ENCODE peak calls at places on chromosomes 4 and X, in seven cellular contexts. D is H1, P is HepG2, K is HCT116, F is GM12878, J is K562, L is SK-N-SH. Y is an unnamed sample.
A peak's percentile ranks its signal among the peaks of the same experiment; 100 is the strongest.

GRCh38 chr4:153676491-153676890 is 7.6 kb upstream of the TLR2 start:
- DNase-seq in D (no peak), P (no peak), K (no peak), F (no peak), J (no peak), L (no peak), Y (no peak)

GRCh38 chr4:54277691-54278090 is 48.6 kb downstream of the PDGFRA start:
- DNase-seq in D (no peak), P (no peak), K (no peak), F (peak; percentile 9), J (no peak), L (no peak), Y (no peak)

GRCh38 chrX:52280812-52281211 is 88.0 kb upstream of the XAGE2 start:
- DNase-seq in D (no peak), P (no peak), K (no peak), F (no peak), J (no peak), L (no peak), Y (no peak)

GRCh38 chr4:102754044-102754443 is 6.7 kb downstream of the MANBA start:
- DNase-seq in D (no peak), P (no peak), K (no peak), F (no peak), J (no peak), L (no peak), Y (no peak)

GRCh38 chrX:145792281-145792680 is 25.3 kb upstream of the SLITRK2 start:
- DNase-seq in D (no peak), P (no peak), K (no peak), F (no peak), J (no peak), L (no peak), Y (no peak)

GRCh38 chrX:9873360-9873759 is 87.1 kb downstream of the SHROOM2 start:
- DNase-seq in D (no peak), P (no peak), K (no peak), F (no peak), J (no peak), L (no peak), Y (no peak)

GRCh38 chrX:139120760-139121159 is 409.2 kb upstream of the FGF13 start:
- DNase-seq in D (no peak), P (no peak), K (no peak), F (no peak), J (no peak), L (no peak), Y (no peak)

GRCh38 chr4:138242076-138242829 is at the start of gene SLC7A11:
- DNase-seq in D (peak; percentile 58), P (peak; percentile 97), K (peak; percentile 96), F (peak; percentile 93), J (peak; percentile 76), L (peak; percentile 27), Y (peak; percentile 95)

GRCh38 chr4:159520074-159520473 is 417.2 kb downstream of the RAPGEF2 start:
- DNase-seq in D (no peak), P (no peak), K (no peak), F (no peak), J (no peak), L (no peak), Y (no peak)

GRCh38 chr4:1558205-1558604 is 125.9 kb downstream of the FAM53A start:
- DNase-seq in D (no peak), P (no peak), K (no peak), F (no peak), J (no peak), L (no peak), Y (peak; percentile 38)

GRCh38 chrX:118552501-118552900 is 56.9 kb downstream of the DOCK11 start:
- DNase-seq in D (no peak), P (no peak), K (peak; percentile 21), F (no peak), J (no peak), L (no peak), Y (no peak)

GRCh38 chrX:101619336-101619735 is 1.5 kb upstream of the ARMCX6 start:
- DNase-seq in D (no peak), P (peak; percentile 12), K (no peak), F (no peak), J (no peak), L (no peak), Y (peak; percentile 28)

GRCh38 chr4:153348006-153348405 is 3.5 kb downstream of the MND1 start:
- DNase-seq in D (no peak), P (no peak), K (no peak), F (no peak), J (peak; percentile 58), L (peak; percentile 8), Y (no peak)

GRCh38 chr4:136742330-136742729 is 790.0 kb downstream of the PCDH18 start:
- DNase-seq in D (no peak), P (no peak), K (no peak), F (no peak), J (no peak), L (no peak), Y (no peak)

GRCh38 chr4:112156112-112156511 is 10.9 kb downstream of the FAM241A start:
- DNase-seq in D (no peak), P (no peak), K (no peak), F (no peak), J (no peak), L (no peak), Y (no peak)

GRCh38 chr4:10144479-10144878 is 27.9 kb upstream of the WDR1 start:
- DNase-seq in D (no peak), P (no peak), K (no peak), F (no peak), J (no peak), L (no peak), Y (no peak)

GRCh38 chr4:42357325-42357724 is 40.0 kb upstream of the SHISA3 start:
- DNase-seq in D (no peak), P (no peak), K (no peak), F (no peak), J (no peak), L (no peak), Y (no peak)

GRCh38 chrX:153925387-153925738 is 701 bp downstream of the ARHGAP4 start:
- DNase-seq in D (no peak), P (no peak), K (no peak), F (peak; percentile 51), J (no peak), L (no peak), Y (no peak)

GRCh38 chrX:153925739-153926593 is at the start of gene ARHGAP4:
- DNase-seq in D (no peak), P (no peak), K (peak; percentile 37), F (no peak), J (peak; percentile 69), L (no peak), Y (no peak)

GRCh38 chrX:153922932-153923857 is 2.9 kb downstream of the ARHGAP4 start:
- DNase-seq in D (no peak), P (no peak), K (no peak), F (no peak), J (no peak), L (peak; percentile 90), Y (peak; percentile 46)

GRCh38 chrX:153922286-153922573 is 3.8 kb downstream of the ARHGAP4 start:
- DNase-seq in D (no peak), P (no peak), K (no peak), F (no peak), J (no peak), L (no peak), Y (no peak)

DNA sequence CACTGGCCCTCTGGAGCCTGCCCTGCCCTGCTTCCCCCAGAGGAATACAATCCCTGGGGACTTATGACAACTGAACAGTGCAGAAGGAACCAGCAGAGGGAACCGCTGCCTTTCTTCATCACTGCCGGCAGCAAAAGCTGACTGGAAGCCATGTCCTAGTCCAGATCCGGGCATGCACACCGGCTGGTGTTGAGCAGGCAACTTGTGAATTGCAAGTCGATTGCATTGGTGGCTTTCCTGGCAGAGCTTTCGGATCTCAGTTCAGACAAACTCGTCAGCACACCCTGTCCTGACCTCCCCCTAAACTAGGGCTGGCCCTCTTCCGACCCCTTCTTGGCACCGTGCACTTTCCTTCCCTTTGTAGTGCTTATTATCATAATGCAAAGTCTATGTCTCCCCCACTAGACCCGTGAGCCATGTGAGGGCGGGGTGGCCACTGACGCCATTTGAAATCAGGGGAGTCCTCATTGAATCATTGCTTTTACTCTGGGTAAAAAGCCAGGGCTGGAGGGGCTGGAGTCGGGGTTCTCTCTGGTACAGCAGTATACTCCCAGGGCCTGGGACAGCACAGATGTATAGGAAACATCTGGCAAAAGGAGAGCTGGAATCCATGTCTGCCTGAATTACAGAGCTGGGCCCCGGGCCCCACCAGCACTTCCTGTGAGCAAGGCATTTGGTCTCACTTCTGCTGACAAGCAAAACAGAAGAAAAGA is 1.8 kb downstream of the ARHGAP4 start:
- DNase-seq in D (no peak), P (peak; percentile 58), K (no peak), F (no peak), J (no peak), L (no peak), Y (peak; percentile 60)
- TF ChIP-seq JUND in D (no peak), P (no peak), K (no peak), F (no peak), J (no peak), L (no peak), Y (no peak)

GRCh38 chrX:96764864-96765263 is 80.2 kb downstream of the DIAPH2 start:
- DNase-seq in D (no peak), P (no peak), K (no peak), F (no peak), J (no peak), L (no peak), Y (no peak)
- TF ChIP-seq JUND in D (no peak), P (no peak), K (no peak), F (no peak), J (no peak), L (no peak), Y (no peak)

DNA sequence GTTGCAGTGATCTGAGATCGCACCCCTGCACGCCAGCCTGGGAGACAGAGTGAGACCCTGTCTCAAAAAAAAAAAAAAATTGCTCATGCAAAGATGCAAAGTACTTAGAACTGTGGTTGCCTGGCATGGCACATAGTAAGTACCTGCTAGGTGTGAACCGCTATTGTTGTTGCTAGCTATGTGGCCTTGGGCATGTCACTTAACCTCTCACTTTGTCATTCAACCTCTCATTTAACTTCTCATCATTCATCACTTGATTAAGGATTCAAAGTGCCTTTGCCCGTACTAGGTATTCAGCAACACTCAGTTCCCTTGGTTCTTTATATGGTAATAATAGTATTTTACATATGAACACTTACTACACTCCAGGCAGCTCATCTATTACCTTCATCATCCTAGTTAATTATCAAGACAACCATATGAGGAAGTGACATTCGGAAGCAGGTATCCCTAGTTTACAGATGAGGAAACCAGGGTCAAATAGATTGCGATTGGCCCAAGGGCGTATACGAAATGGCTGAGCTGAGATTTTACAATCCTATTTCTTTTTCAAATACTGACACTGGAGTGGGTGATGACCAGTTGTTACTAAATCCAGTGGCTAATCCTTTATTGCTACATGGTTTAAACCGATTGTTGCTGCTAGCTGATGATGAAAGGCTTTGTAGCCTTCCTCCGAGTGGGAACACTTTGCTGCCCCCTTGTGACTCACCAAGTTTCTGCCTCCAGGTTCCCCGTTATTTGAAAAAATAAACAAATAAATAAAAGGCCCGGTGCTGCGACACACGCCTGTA is 28.8 kb upstream of the SOWAHD start:
- DNase-seq in D (peak; percentile 60), P (peak; percentile 55), K (peak; percentile 54), F (peak; percentile 31), J (peak; percentile 37), L (peak; percentile 66), Y (peak; percentile 49)
- TF ChIP-seq JUND in D (no peak), P (no peak), K (no peak), F (no peak), J (no peak), L (no peak), Y (no peak)

DNA sequence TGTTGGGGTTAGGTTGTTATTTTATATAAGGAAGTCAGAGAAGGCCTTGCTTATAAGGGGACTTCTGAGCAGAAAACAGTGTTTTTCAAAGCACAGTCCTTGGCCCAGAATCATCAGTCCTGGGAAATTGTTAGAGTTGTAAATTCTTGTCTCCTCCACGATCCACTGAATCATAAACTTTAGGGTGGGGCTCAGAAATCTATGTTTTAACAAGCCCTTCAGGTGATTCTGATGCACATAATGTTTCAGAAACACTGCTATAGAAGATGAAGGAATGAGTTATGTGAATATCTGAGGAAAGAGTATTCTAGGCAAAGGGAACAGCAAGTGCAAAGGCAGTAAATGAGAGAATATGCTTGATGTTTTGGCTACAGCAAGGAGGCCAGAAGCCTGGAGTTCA is 121.8 kb downstream of the COL4A6 start:
- DNase-seq in D (no peak), P (no peak), K (no peak), F (no peak), J (no peak), L (no peak), Y (no peak)
- TF ChIP-seq JUND in D (no peak), P (no peak), K (no peak), F (no peak), J (no peak), L (no peak), Y (no peak)

Y was measured in T47D.